ENCODE peak calls at places on chromosomes 1 and 21, in eight cellular contexts. One of them, this sample, is unnamed.

GRCh38 chr1:165452336-165453130 is 7.6 kb upstream of the RXRG start:
- DNase-seq in endothelial cell of umbilical vein: no peak
- DNase-seq in WTC11: no peak
- DNase-seq in HFFc6: no peak
- DNase-seq in OCI-LY7: no peak
- DNase-seq in foreskin fibroblast: no peak
- DNase-seq in GM12865: no peak
- DNase-seq in foreskin keratinocyte: no peak
- DNase-seq in this sample: no peak

GRCh38 chr1:62280960-62281465 is 38.2 kb downstream of the KANK4 start:
- DNase-seq in endothelial cell of umbilical vein: no peak
- DNase-seq in WTC11: no peak
- DNase-seq in HFFc6: no peak
- DNase-seq in OCI-LY7: no peak
- DNase-seq in foreskin fibroblast: no peak
- DNase-seq in GM12865: no peak
- DNase-seq in foreskin keratinocyte: no peak
- DNase-seq in this sample: no peak

GRCh38 chr1:77545970-77546369 is 136.5 kb downstream of the ZZZ3 start:
- DNase-seq in endothelial cell of umbilical vein: no peak
- DNase-seq in WTC11: no peak
- DNase-seq in HFFc6: peak; percentile 70
- DNase-seq in OCI-LY7: no peak
- DNase-seq in foreskin fibroblast: peak; percentile 84
- DNase-seq in GM12865: no peak
- DNase-seq in foreskin keratinocyte: no peak
- DNase-seq in this sample: no peak

GRCh38 chr1:64042331-64043100 is 160.9 kb upstream of the UBE2U start:
- DNase-seq in endothelial cell of umbilical vein: peak; percentile 43
- DNase-seq in WTC11: no peak
- DNase-seq in HFFc6: peak; percentile 86
- DNase-seq in OCI-LY7: no peak
- DNase-seq in foreskin fibroblast: peak; percentile 96
- DNase-seq in GM12865: no peak
- DNase-seq in foreskin keratinocyte: peak; percentile 98
- DNase-seq in this sample: no peak

GRCh38 chr1:31593770-31594632 is 17.7 kb downstream of the TINAGL1 start:
- DNase-seq in endothelial cell of umbilical vein: peak; percentile 73
- DNase-seq in WTC11: peak; percentile 88
- DNase-seq in HFFc6: peak; percentile 47
- DNase-seq in OCI-LY7: peak; percentile 71
- DNase-seq in foreskin fibroblast: no peak
- DNase-seq in GM12865: peak; percentile 83
- DNase-seq in foreskin keratinocyte: peak; percentile 66
- DNase-seq in this sample: peak; percentile 77

GRCh38 chr1:100950776-100951175 is 54.9 kb downstream of the SLC30A7 start:
- DNase-seq in endothelial cell of umbilical vein: peak; percentile 13
- DNase-seq in WTC11: peak; percentile 13
- DNase-seq in HFFc6: peak; percentile 10
- DNase-seq in OCI-LY7: no peak
- DNase-seq in foreskin fibroblast: peak; percentile 21
- DNase-seq in GM12865: no peak
- DNase-seq in foreskin keratinocyte: no peak
- DNase-seq in this sample: no peak

GRCh38 chr1:203117611-203118575 is 9.6 kb upstream of the ADORA1 start:
- DNase-seq in endothelial cell of umbilical vein: peak; percentile 51
- DNase-seq in WTC11: peak; percentile 95
- DNase-seq in HFFc6: peak; percentile 45
- DNase-seq in OCI-LY7: no peak
- DNase-seq in foreskin fibroblast: peak; percentile 33
- DNase-seq in GM12865: peak; percentile 43
- DNase-seq in foreskin keratinocyte: no peak
- DNase-seq in this sample: peak; percentile 79

GRCh38 chr1:62826892-62827291 is 43.0 kb downstream of the ATG4C start:
- DNase-seq in endothelial cell of umbilical vein: peak; percentile 47
- DNase-seq in WTC11: no peak
- DNase-seq in HFFc6: no peak
- DNase-seq in OCI-LY7: no peak
- DNase-seq in foreskin fibroblast: peak; percentile 1
- DNase-seq in GM12865: no peak
- DNase-seq in foreskin keratinocyte: no peak
- DNase-seq in this sample: no peak

GRCh38 chr1:29958271-29958670 is 721.9 kb downstream of the PTPRU start:
- DNase-seq in endothelial cell of umbilical vein: no peak
- DNase-seq in WTC11: no peak
- DNase-seq in HFFc6: no peak
- DNase-seq in OCI-LY7: no peak
- DNase-seq in foreskin fibroblast: no peak
- DNase-seq in GM12865: no peak
- DNase-seq in foreskin keratinocyte: no peak
- DNase-seq in this sample: no peak

GRCh38 chr1:226506921-226507320 is 41.6 kb upstream of the STUM start:
- DNase-seq in endothelial cell of umbilical vein: no peak
- DNase-seq in WTC11: no peak
- DNase-seq in HFFc6: no peak
- DNase-seq in OCI-LY7: no peak
- DNase-seq in foreskin fibroblast: no peak
- DNase-seq in GM12865: no peak
- DNase-seq in foreskin keratinocyte: no peak
- DNase-seq in this sample: no peak

GRCh38 chr1:13730751-13731482 is 30.9 kb downstream of the PRDM2 start:
- DNase-seq in endothelial cell of umbilical vein: peak; percentile 20
- DNase-seq in WTC11: no peak
- DNase-seq in HFFc6: no peak
- DNase-seq in OCI-LY7: peak; percentile 97
- DNase-seq in foreskin fibroblast: no peak
- DNase-seq in GM12865: peak; percentile 99
- DNase-seq in foreskin keratinocyte: peak; percentile 46
- DNase-seq in this sample: peak; percentile 76

DNA sequence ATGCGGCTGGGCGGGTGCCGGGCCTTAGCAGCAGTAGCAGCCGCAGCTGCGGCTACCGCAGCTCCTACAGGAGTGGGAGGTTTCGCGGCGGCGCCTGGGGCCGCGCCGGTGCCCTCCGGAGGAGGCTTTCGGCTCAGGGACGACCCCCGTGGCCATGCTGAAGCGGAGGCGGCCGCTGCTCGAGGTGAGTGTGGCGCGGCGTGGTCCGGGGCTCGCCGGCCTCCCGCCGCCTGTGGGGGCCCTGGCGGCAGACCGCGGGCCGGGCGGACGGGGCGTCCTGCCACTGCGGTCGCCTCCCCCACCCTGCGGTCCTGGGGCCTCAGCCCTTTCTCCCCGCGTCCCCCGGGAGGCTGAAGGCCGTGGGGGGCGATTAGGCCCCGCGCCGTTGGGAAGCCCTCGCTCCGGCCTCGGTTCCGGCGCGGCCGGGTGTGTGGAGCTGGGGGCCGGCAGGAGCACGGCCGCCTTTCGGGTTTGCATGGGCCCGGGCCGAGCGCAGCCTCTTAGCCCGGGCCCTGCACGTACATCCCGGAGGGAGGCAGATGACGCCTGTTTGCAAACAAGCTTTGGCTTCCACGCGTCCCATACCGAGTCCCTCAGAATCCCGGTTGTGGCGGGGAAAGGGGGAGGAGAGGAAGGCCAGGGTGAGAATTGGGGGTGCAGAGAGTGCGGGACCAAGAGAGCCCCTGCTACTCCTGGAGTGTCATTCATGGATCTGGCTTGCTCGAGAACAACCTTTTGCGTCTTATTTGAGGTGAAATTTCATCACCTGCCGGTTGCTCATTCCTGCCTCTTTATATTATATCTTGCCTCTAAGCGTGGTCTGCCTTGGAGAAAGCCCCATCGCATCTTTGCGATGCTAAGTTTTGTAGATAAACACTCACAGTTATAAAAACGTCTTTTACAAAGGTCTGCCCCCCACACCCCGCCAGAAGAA is 598 bp downstream of the ZFYVE9 start:
- DNase-seq in endothelial cell of umbilical vein: peak; percentile 69
- DNase-seq in WTC11: peak; percentile 55
- DNase-seq in HFFc6: peak; percentile 32
- DNase-seq in OCI-LY7: peak; percentile 84
- DNase-seq in foreskin fibroblast: peak; percentile 34
- DNase-seq in GM12865: peak; percentile 48
- DNase-seq in foreskin keratinocyte: peak; percentile 57
- DNase-seq in this sample: peak; percentile 52
- TF ChIP-seq CTCF in endothelial cell of umbilical vein: no peak
- TF ChIP-seq CTCF in WTC11: no peak
- TF ChIP-seq CTCF in HFFc6: peak; percentile 49
- TF ChIP-seq CTCF in OCI-LY7: peak; percentile 18
- TF ChIP-seq CTCF in foreskin fibroblast: no peak
- TF ChIP-seq CTCF in GM12865: no peak
- TF ChIP-seq CTCF in foreskin keratinocyte: no peak
- TF ChIP-seq CTCF in this sample: no peak

DNA sequence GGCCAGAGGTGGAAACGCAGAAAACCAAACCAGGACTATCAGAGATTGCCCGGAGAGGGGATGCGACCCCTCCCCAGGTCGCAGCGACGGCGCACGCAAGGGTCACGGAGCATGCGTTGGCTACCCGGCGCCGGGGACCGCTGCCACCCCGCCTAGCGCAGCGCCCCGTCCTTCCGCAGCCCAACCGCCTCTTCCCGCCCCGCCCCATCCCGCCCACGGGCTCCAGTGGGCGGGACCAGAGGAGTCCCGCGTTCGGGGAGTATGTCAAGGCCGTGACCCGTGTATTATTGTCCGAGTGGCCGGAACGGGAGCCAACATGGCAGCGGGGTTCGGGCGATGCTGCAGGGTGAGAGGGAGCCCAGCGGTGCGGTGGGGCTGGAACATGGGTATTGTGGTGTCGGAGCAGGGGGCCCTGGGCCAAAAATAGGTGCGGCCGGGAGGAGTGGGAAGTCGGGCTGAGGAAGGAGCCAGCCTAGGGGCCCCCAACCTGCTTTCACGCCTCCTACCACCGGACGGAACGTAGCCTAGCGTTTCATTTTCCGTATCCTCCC is at the start of gene ACADM:
- DNase-seq in endothelial cell of umbilical vein: peak; percentile 85
- DNase-seq in WTC11: peak; percentile 72
- DNase-seq in HFFc6: peak; percentile 66
- DNase-seq in OCI-LY7: peak; percentile 91
- DNase-seq in foreskin fibroblast: peak; percentile 84
- DNase-seq in GM12865: peak; percentile 95
- DNase-seq in foreskin keratinocyte: peak; percentile 59
- DNase-seq in this sample: peak; percentile 88
- TF ChIP-seq CTCF in endothelial cell of umbilical vein: no peak
- TF ChIP-seq CTCF in WTC11: no peak
- TF ChIP-seq CTCF in HFFc6: no peak
- TF ChIP-seq CTCF in OCI-LY7: no peak
- TF ChIP-seq CTCF in foreskin fibroblast: no peak
- TF ChIP-seq CTCF in GM12865: no peak
- TF ChIP-seq CTCF in foreskin keratinocyte: no peak
- TF ChIP-seq CTCF in this sample: no peak

GRCh38 chr1:89149229-89149628 is 23.3 kb upstream of the GBP2 start:
- DNase-seq in endothelial cell of umbilical vein: peak; percentile 14
- DNase-seq in WTC11: peak; percentile 49
- DNase-seq in HFFc6: peak; percentile 25
- DNase-seq in OCI-LY7: no peak
- DNase-seq in foreskin fibroblast: peak; percentile 21
- DNase-seq in GM12865: no peak
- DNase-seq in foreskin keratinocyte: no peak
- DNase-seq in this sample: no peak
- TF ChIP-seq CTCF in endothelial cell of umbilical vein: peak; percentile 29
- TF ChIP-seq CTCF in WTC11: no peak
- TF ChIP-seq CTCF in HFFc6: peak; percentile 35
- TF ChIP-seq CTCF in OCI-LY7: no peak
- TF ChIP-seq CTCF in foreskin fibroblast: peak; percentile 41
- TF ChIP-seq CTCF in GM12865: no peak
- TF ChIP-seq CTCF in foreskin keratinocyte: peak; percentile 25
- TF ChIP-seq CTCF in this sample: no peak

GRCh38 chr21:46228345-46229051 is at the start of gene LSS:
- DNase-seq in endothelial cell of umbilical vein: peak; percentile 96
- DNase-seq in WTC11: peak; percentile 99
- DNase-seq in HFFc6: peak; percentile 97
- DNase-seq in OCI-LY7: peak; percentile 98
- DNase-seq in foreskin fibroblast: peak; percentile 99
- DNase-seq in GM12865: peak; percentile 100
- DNase-seq in foreskin keratinocyte: peak; percentile 90
- DNase-seq in this sample: peak; percentile 99
- TF ChIP-seq CTCF in endothelial cell of umbilical vein: no peak
- TF ChIP-seq CTCF in WTC11: no peak
- TF ChIP-seq CTCF in HFFc6: no peak
- TF ChIP-seq CTCF in OCI-LY7: no peak
- TF ChIP-seq CTCF in foreskin fibroblast: no peak
- TF ChIP-seq CTCF in GM12865: no peak
- TF ChIP-seq CTCF in foreskin keratinocyte: no peak
- TF ChIP-seq CTCF in this sample: no peak

GRCh38 chr1:148386617-148387016 is 96.5 kb downstream of the PPIAL4G start:
- DNase-seq in endothelial cell of umbilical vein: no peak
- DNase-seq in WTC11: no peak
- DNase-seq in HFFc6: no peak
- DNase-seq in OCI-LY7: no peak
- DNase-seq in foreskin fibroblast: no peak
- DNase-seq in GM12865: no peak
- DNase-seq in foreskin keratinocyte: no peak
- DNase-seq in this sample: no peak

GRCh38 chr1:148388260-148389026 is 94.7 kb downstream of the PPIAL4G start:
- DNase-seq in endothelial cell of umbilical vein: peak; percentile 33
- DNase-seq in WTC11: peak; percentile 93
- DNase-seq in HFFc6: peak; percentile 63
- DNase-seq in OCI-LY7: peak; percentile 76
- DNase-seq in foreskin fibroblast: peak; percentile 86
- DNase-seq in GM12865: peak; percentile 95
- DNase-seq in foreskin keratinocyte: peak; percentile 94
- DNase-seq in this sample: peak; percentile 81

GRCh38 chr1:148379697-148380096 is 103.4 kb downstream of the PPIAL4G start:
- DNase-seq in endothelial cell of umbilical vein: no peak
- DNase-seq in WTC11: peak; percentile 18
- DNase-seq in HFFc6: no peak
- DNase-seq in OCI-LY7: no peak
- DNase-seq in foreskin fibroblast: no peak
- DNase-seq in GM12865: no peak
- DNase-seq in foreskin keratinocyte: no peak
- DNase-seq in this sample: no peak

GRCh38 chr1:148385371-148386030 is 97.6 kb downstream of the PPIAL4G start:
- DNase-seq in endothelial cell of umbilical vein: no peak
- DNase-seq in WTC11: no peak
- DNase-seq in HFFc6: no peak
- DNase-seq in OCI-LY7: peak; percentile 59
- DNase-seq in foreskin fibroblast: no peak
- DNase-seq in GM12865: no peak
- DNase-seq in foreskin keratinocyte: no peak
- DNase-seq in this sample: no peak

DNA sequence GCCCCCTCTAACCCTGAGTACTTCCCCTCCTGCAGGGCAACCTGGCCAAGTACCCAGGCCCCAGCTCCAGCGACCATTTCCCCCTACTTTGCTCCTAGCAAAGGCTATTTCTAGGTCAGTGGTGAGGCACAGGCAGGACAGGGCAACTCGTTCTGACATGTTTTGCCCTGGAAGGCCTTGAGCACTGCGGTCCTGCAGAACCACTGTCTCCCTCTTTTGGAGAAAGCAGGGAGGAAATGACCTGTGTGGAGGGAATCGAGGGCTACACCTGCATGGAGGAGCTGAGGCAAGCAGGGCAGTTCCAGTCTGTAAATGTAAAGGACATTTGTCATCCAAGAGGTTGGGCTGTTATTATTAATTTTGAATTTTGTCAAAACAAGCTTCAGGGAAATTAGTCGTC is 99.1 kb downstream of the PPIAL4G start:
- DNase-seq in endothelial cell of umbilical vein: no peak
- DNase-seq in WTC11: peak; percentile 19
- DNase-seq in HFFc6: no peak
- DNase-seq in OCI-LY7: no peak
- DNase-seq in foreskin fibroblast: no peak
- DNase-seq in GM12865: no peak
- DNase-seq in foreskin keratinocyte: peak; percentile 44
- DNase-seq in this sample: no peak
- TF ChIP-seq CTCF in endothelial cell of umbilical vein: no peak
- TF ChIP-seq CTCF in WTC11: no peak
- TF ChIP-seq CTCF in HFFc6: no peak
- TF ChIP-seq CTCF in OCI-LY7: no peak
- TF ChIP-seq CTCF in foreskin fibroblast: no peak
- TF ChIP-seq CTCF in GM12865: no peak
- TF ChIP-seq CTCF in foreskin keratinocyte: peak; percentile 37
- TF ChIP-seq CTCF in this sample: no peak